ENCODE peak calls at places on chromosomes 7 and 10, in four cellular contexts. P, R, W and N are unnamed samples.

GRCh38 chr10:23530079-23530478 is 91.2 kb downstream of the OTUD1 start:
- DNase-seq in R (no peak), W (no peak), P (no peak), N (peak)

GRCh38 chr10:4013651-4014085 is 228.7 kb upstream of the KLF6 start:
- DNase-seq in P (no peak), R (peak), W (no peak), N (no peak)

GRCh38 chr7:48964074-48964473 is 39.7 kb downstream of the CDC14C start:
- DNase-seq in R (no peak), W (no peak), P (no peak), N (no peak)

GRCh38 chr7:50418934-50419333 is 31.2 kb downstream of the FIGNL1 start:
- DNase-seq in W (no peak), R (no peak), P (no peak), N (no peak)

GRCh38 chr7:5661941-5662340 is 119.5 kb downstream of the RNF216 start:
- DNase-seq in P (no peak), W (no peak), R (no peak), N (no peak)

GRCh38 chr10:118369806-118370205 is 27.7 kb upstream of the FAM204A start:
- DNase-seq in R (no peak), W (no peak), P (no peak), N (no peak)

GRCh38 chr7:26182706-26183105 is 17.8 kb downstream of the HNRNPA2B1 start:
- DNase-seq in W (no peak), R (no peak), P (no peak), N (no peak)

GRCh38 chr10:131240691-131241090 is 70.8 kb downstream of the TCERG1L start:
- DNase-seq in R (no peak), P (no peak), W (no peak), N (no peak)

GRCh38 chr10:78672898-78673297 is 395.9 kb upstream of the ZMIZ1 start:
- DNase-seq in P (no peak), W (no peak), R (no peak), N (no peak)

GRCh38 chr7:123351506-123352225 is 151.9 kb upstream of the SLC13A1 start:
- DNase-seq in P (no peak), W (no peak), R (no peak), N (no peak)

GRCh38 chr10:21340341-21340740 is 185.1 kb downstream of the SKIDA1 start:
- DNase-seq in P (no peak), R (no peak), W (no peak), N (peak)

GRCh38 chr7:95596183-95597135 is at the start of gene PDK4:
- DNase-seq in R (no peak), W (no peak), P (no peak), N (peak)

GRCh38 chr7:15334524-15335269 is 227.1 kb downstream of the AGMO start:
- DNase-seq in R (no peak), P (no peak), W (no peak), N (no peak)

GRCh38 chr7:1669954-1670893 is at the start of gene ELFN1:
- DNase-seq in W (no peak), P (no peak), R (peak), N (peak)

GRCh38 chr10:44030132-44030531 is 354.8 kb downstream of the CXCL12 start:
- DNase-seq in P (peak), W (no peak), R (no peak), N (no peak)

GRCh38 chr10:51129946-51130554 is 55.8 kb downstream of the PRKG1 start:
- DNase-seq in P (no peak), R (no peak), W (no peak), N (no peak)

GRCh38 chr7:1247527-1248041 is 14.9 kb downstream of the UNCX start:
- DNase-seq in R (no peak), W (no peak), P (no peak), N (no peak)

GRCh38 chr10:99754670-99755069 is 22.6 kb downstream of the CUTC start:
- DNase-seq in R (no peak), P (no peak), W (no peak), N (peak)

GRCh38 chr10:121947931-121948330 is 20.1 kb upstream of the ATE1 start:
- DNase-seq in W (no peak), R (no peak), P (no peak), N (no peak)

GRCh38 chr7:22801907-22802306 is 20.7 kb downstream of the TOMM7 start:
- DNase-seq in W (no peak), R (no peak), P (no peak), N (no peak)

GRCh38 chr7:26853788-26854393 is 10.5 kb downstream of the SKAP2 start:
- DNase-seq in W (no peak), P (no peak), R (no peak), N (peak)

GRCh38 chr7:151598045-151598444 is 78.3 kb upstream of the RHEB start:
- DNase-seq in R (no peak), P (no peak), W (no peak), N (peak)